ENCODE peak calls at places on chromosomes 3 and 15, in ten cellular contexts. One of them, this sample, is unnamed. For H3K27me3, the result is how much of the 10 kb centered on the place peaks cover.

GRCh38 chr3:66527253-66527652 is 26.4 kb upstream of the LRIG1 start:
- DNase-seq in IMR-90: no peak
- DNase-seq in CD4-positive, CD25-positive, alpha-beta regulatory T cell: no peak
- DNase-seq in K562: no peak
- DNase-seq in right lobe of liver: no peak
- DNase-seq in psoas muscle: no peak
- DNase-seq in PC-3: no peak
- DNase-seq in GM12878: no peak
- DNase-seq in brain microvascular endothelial cell: no peak
- DNase-seq in neuronal stem cell: no peak
- DNase-seq in this sample: no peak

GRCh38 chr3:23710555-23710954 is 95.2 kb upstream of the UBE2E1 start:
- DNase-seq in PC-3: no peak
- DNase-seq in GM12878: no peak
- DNase-seq in K562: no peak
- DNase-seq in right lobe of liver: no peak
- DNase-seq in IMR-90: peak
- DNase-seq in neuronal stem cell: no peak
- DNase-seq in psoas muscle: peak
- DNase-seq in brain microvascular endothelial cell: peak
- DNase-seq in CD4-positive, CD25-positive, alpha-beta regulatory T cell: no peak
- DNase-seq in this sample: no peak

GRCh38 chr3:136390574-136390973 is 140.4 kb downstream of the PCCB start:
- DNase-seq in K562: no peak
- DNase-seq in brain microvascular endothelial cell: no peak
- DNase-seq in IMR-90: no peak
- DNase-seq in right lobe of liver: no peak
- DNase-seq in PC-3: no peak
- DNase-seq in CD4-positive, CD25-positive, alpha-beta regulatory T cell: no peak
- DNase-seq in psoas muscle: no peak
- DNase-seq in neuronal stem cell: no peak
- DNase-seq in GM12878: no peak
- DNase-seq in this sample: no peak

GRCh38 chr15:90249123-90249863 is at the start of gene TTLL13:
- DNase-seq in GM12878: no peak
- DNase-seq in neuronal stem cell: peak
- DNase-seq in CD4-positive, CD25-positive, alpha-beta regulatory T cell: peak
- DNase-seq in psoas muscle: peak
- DNase-seq in IMR-90: peak
- DNase-seq in K562: peak
- DNase-seq in PC-3: peak
- DNase-seq in right lobe of liver: peak
- DNase-seq in brain microvascular endothelial cell: peak
- DNase-seq in this sample: peak

GRCh38 chr3:29268651-29269050 is 12.2 kb upstream of the RBMS3 start:
- DNase-seq in GM12878: no peak
- DNase-seq in brain microvascular endothelial cell: no peak
- DNase-seq in neuronal stem cell: no peak
- DNase-seq in psoas muscle: no peak
- DNase-seq in PC-3: peak
- DNase-seq in CD4-positive, CD25-positive, alpha-beta regulatory T cell: no peak
- DNase-seq in K562: no peak
- DNase-seq in IMR-90: no peak
- DNase-seq in right lobe of liver: no peak
- DNase-seq in this sample: no peak

GRCh38 chr3:139439278-139439677 is 37.0 kb downstream of the RBP2 start:
- DNase-seq in GM12878: no peak
- DNase-seq in PC-3: no peak
- DNase-seq in CD4-positive, CD25-positive, alpha-beta regulatory T cell: no peak
- DNase-seq in right lobe of liver: no peak
- DNase-seq in neuronal stem cell: no peak
- DNase-seq in K562: no peak
- DNase-seq in brain microvascular endothelial cell: no peak
- DNase-seq in IMR-90: no peak
- DNase-seq in psoas muscle: no peak
- DNase-seq in this sample: no peak

GRCh38 chr15:57367556-57367955 is 8.7 kb upstream of the CGNL1 start:
- DNase-seq in IMR-90: no peak
- DNase-seq in CD4-positive, CD25-positive, alpha-beta regulatory T cell: no peak
- DNase-seq in PC-3: no peak
- DNase-seq in K562: no peak
- DNase-seq in right lobe of liver: no peak
- DNase-seq in neuronal stem cell: no peak
- DNase-seq in GM12878: no peak
- DNase-seq in psoas muscle: no peak
- DNase-seq in brain microvascular endothelial cell: no peak
- DNase-seq in this sample: no peak

GRCh38 chr3:54046677-54047214 is 75.6 kb upstream of the CACNA2D3 start:
- DNase-seq in brain microvascular endothelial cell: peak
- DNase-seq in GM12878: no peak
- DNase-seq in right lobe of liver: no peak
- DNase-seq in neuronal stem cell: no peak
- DNase-seq in IMR-90: no peak
- DNase-seq in CD4-positive, CD25-positive, alpha-beta regulatory T cell: no peak
- DNase-seq in psoas muscle: no peak
- DNase-seq in PC-3: peak
- DNase-seq in K562: no peak
- DNase-seq in this sample: no peak

GRCh38 chr3:41267975-41268640 is 68.8 kb downstream of the CTNNB1 start:
- DNase-seq in K562: peak
- DNase-seq in right lobe of liver: no peak
- DNase-seq in brain microvascular endothelial cell: peak
- DNase-seq in psoas muscle: no peak
- DNase-seq in GM12878: no peak
- DNase-seq in CD4-positive, CD25-positive, alpha-beta regulatory T cell: no peak
- DNase-seq in neuronal stem cell: no peak
- DNase-seq in IMR-90: peak
- DNase-seq in PC-3: peak
- DNase-seq in this sample: no peak

GRCh38 chr3:150238995-150239612 is 169.0 kb upstream of the TSC22D2 start:
- DNase-seq in right lobe of liver: no peak
- DNase-seq in CD4-positive, CD25-positive, alpha-beta regulatory T cell: no peak
- DNase-seq in GM12878: no peak
- DNase-seq in psoas muscle: no peak
- DNase-seq in neuronal stem cell: no peak
- DNase-seq in IMR-90: no peak
- DNase-seq in K562: peak
- DNase-seq in PC-3: peak
- DNase-seq in brain microvascular endothelial cell: no peak
- DNase-seq in this sample: no peak

GRCh38 chr3:51974963-51975856 is at the start of gene ABHD14A:
- DNase-seq in brain microvascular endothelial cell: no peak
- DNase-seq in CD4-positive, CD25-positive, alpha-beta regulatory T cell: peak
- DNase-seq in psoas muscle: peak
- DNase-seq in IMR-90: peak
- DNase-seq in PC-3: peak
- DNase-seq in right lobe of liver: peak
- DNase-seq in K562: peak
- DNase-seq in GM12878: no peak
- DNase-seq in neuronal stem cell: peak
- DNase-seq in this sample: peak

GRCh38 chr15:66841953-66842681 is 140.1 kb downstream of the SMAD6 start:
- DNase-seq in GM12878: no peak
- DNase-seq in K562: peak
- DNase-seq in brain microvascular endothelial cell: peak
- DNase-seq in IMR-90: peak
- DNase-seq in right lobe of liver: peak
- DNase-seq in PC-3: peak
- DNase-seq in neuronal stem cell: peak
- DNase-seq in psoas muscle: peak
- DNase-seq in CD4-positive, CD25-positive, alpha-beta regulatory T cell: no peak
- DNase-seq in this sample: no peak

GRCh38 chr15:98893407-98893806 is 114.2 kb downstream of the PGPEP1L start:
- DNase-seq in K562: no peak
- DNase-seq in psoas muscle: no peak
- DNase-seq in GM12878: no peak
- DNase-seq in right lobe of liver: no peak
- DNase-seq in brain microvascular endothelial cell: no peak
- DNase-seq in neuronal stem cell: no peak
- DNase-seq in CD4-positive, CD25-positive, alpha-beta regulatory T cell: no peak
- DNase-seq in PC-3: no peak
- DNase-seq in IMR-90: no peak
- DNase-seq in this sample: no peak

GRCh38 chr15:96232335-96232734 is 98.2 kb upstream of the NR2F2 start:
- DNase-seq in brain microvascular endothelial cell: no peak
- DNase-seq in GM12878: no peak
- DNase-seq in neuronal stem cell: no peak
- DNase-seq in CD4-positive, CD25-positive, alpha-beta regulatory T cell: no peak
- DNase-seq in psoas muscle: no peak
- DNase-seq in PC-3: peak
- DNase-seq in K562: no peak
- DNase-seq in IMR-90: no peak
- DNase-seq in right lobe of liver: no peak
- DNase-seq in this sample: no peak

GRCh38 chr3:177777699-177778098 is 580.4 kb upstream of the TBL1XR1 start:
- DNase-seq in PC-3: peak
- DNase-seq in CD4-positive, CD25-positive, alpha-beta regulatory T cell: no peak
- DNase-seq in psoas muscle: peak
- DNase-seq in brain microvascular endothelial cell: peak
- DNase-seq in K562: peak
- DNase-seq in right lobe of liver: peak
- DNase-seq in GM12878: peak
- DNase-seq in IMR-90: peak
- DNase-seq in neuronal stem cell: peak
- DNase-seq in this sample: no peak

GRCh38 chr15:43872416-43873020 is 45.7 kb downstream of the WDR76 start:
- DNase-seq in K562: peak
- DNase-seq in neuronal stem cell: peak
- DNase-seq in GM12878: peak
- DNase-seq in brain microvascular endothelial cell: peak
- DNase-seq in psoas muscle: no peak
- DNase-seq in CD4-positive, CD25-positive, alpha-beta regulatory T cell: no peak
- DNase-seq in IMR-90: peak
- DNase-seq in right lobe of liver: no peak
- DNase-seq in PC-3: peak
- DNase-seq in this sample: no peak

GRCh38 chr15:59611277-59612260 is at the start of gene GCNT3:
- DNase-seq in brain microvascular endothelial cell: peak
- DNase-seq in IMR-90: peak
- DNase-seq in K562: no peak
- DNase-seq in GM12878: no peak
- DNase-seq in PC-3: peak
- DNase-seq in right lobe of liver: no peak
- DNase-seq in CD4-positive, CD25-positive, alpha-beta regulatory T cell: no peak
- DNase-seq in psoas muscle: no peak
- DNase-seq in neuronal stem cell: no peak
- DNase-seq in this sample: no peak
- H3K4me3 ChIP-seq in brain microvascular endothelial cell: no peak
- H3K4me3 ChIP-seq in IMR-90: no peak
- H3K4me3 ChIP-seq in K562: no peak
- H3K4me3 ChIP-seq in GM12878: no peak
- H3K4me3 ChIP-seq in PC-3: peak
- H3K4me3 ChIP-seq in right lobe of liver: no peak
- H3K4me3 ChIP-seq in CD4-positive, CD25-positive, alpha-beta regulatory T cell: no peak
- H3K4me3 ChIP-seq in psoas muscle: no peak
- H3K4me3 ChIP-seq in neuronal stem cell: no peak
- H3K4me3 ChIP-seq in this sample: no peak

GRCh38 chr3:47646362-47646761 is 67.7 kb upstream of the CSPG5 start:
- DNase-seq in right lobe of liver: no peak
- DNase-seq in IMR-90: peak
- DNase-seq in PC-3: no peak
- DNase-seq in psoas muscle: no peak
- DNase-seq in GM12878: no peak
- DNase-seq in neuronal stem cell: no peak
- DNase-seq in brain microvascular endothelial cell: no peak
- DNase-seq in CD4-positive, CD25-positive, alpha-beta regulatory T cell: no peak
- DNase-seq in K562: no peak
- DNase-seq in this sample: no peak
- H3K27me3 ChIP-seq in right lobe of liver: under half
- H3K27me3 ChIP-seq in IMR-90: under half
- H3K27me3 ChIP-seq in PC-3: under half
- H3K27me3 ChIP-seq in psoas muscle: under half
- H3K27me3 ChIP-seq in GM12878: under half
- H3K27me3 ChIP-seq in neuronal stem cell: under half
- H3K27me3 ChIP-seq in brain microvascular endothelial cell: under half
- H3K27me3 ChIP-seq in CD4-positive, CD25-positive, alpha-beta regulatory T cell: under half
- H3K27me3 ChIP-seq in K562: under half
- H3K27me3 ChIP-seq in this sample: under half

DNA sequence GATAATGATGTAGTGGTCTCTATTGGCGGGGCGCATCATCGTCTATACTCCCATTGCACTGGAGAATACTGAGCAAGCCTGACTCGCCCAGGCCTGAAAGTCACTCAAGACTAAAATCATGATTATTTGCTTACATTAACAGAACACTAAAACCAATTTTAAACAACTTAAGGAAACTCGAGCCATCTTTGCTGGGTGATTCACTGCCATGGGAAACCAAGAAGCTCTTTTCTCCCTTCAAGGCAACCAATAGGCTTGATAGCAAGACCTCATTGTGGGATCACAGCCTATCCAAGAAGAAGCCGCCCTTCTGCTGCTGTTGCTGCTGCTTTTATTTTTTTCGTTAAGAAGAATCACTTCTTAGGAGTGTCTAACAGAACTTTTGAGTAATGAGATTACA is 479.4 kb downstream of the FOXP1 start:
- DNase-seq in right lobe of liver: no peak
- DNase-seq in CD4-positive, CD25-positive, alpha-beta regulatory T cell: no peak
- DNase-seq in brain microvascular endothelial cell: peak
- DNase-seq in K562: no peak
- DNase-seq in psoas muscle: no peak
- DNase-seq in IMR-90: peak
- DNase-seq in GM12878: no peak
- DNase-seq in neuronal stem cell: no peak
- DNase-seq in PC-3: peak
- DNase-seq in this sample: no peak
- H3K4me3 ChIP-seq in right lobe of liver: no peak
- H3K4me3 ChIP-seq in CD4-positive, CD25-positive, alpha-beta regulatory T cell: no peak
- H3K4me3 ChIP-seq in brain microvascular endothelial cell: no peak
- H3K4me3 ChIP-seq in K562: no peak
- H3K4me3 ChIP-seq in psoas muscle: no peak
- H3K4me3 ChIP-seq in IMR-90: no peak
- H3K4me3 ChIP-seq in GM12878: no peak
- H3K4me3 ChIP-seq in neuronal stem cell: no peak
- H3K4me3 ChIP-seq in PC-3: no peak
- H3K4me3 ChIP-seq in this sample: no peak

GRCh38 chr3:124325248-124325647 is 333.3 kb upstream of the ROPN1 start:
- DNase-seq in brain microvascular endothelial cell: no peak
- DNase-seq in CD4-positive, CD25-positive, alpha-beta regulatory T cell: no peak
- DNase-seq in K562: no peak
- DNase-seq in neuronal stem cell: no peak
- DNase-seq in PC-3: no peak
- DNase-seq in GM12878: no peak
- DNase-seq in psoas muscle: no peak
- DNase-seq in IMR-90: no peak
- DNase-seq in right lobe of liver: no peak
- DNase-seq in this sample: no peak
- H3K27me3 ChIP-seq in brain microvascular endothelial cell: under half
- H3K27me3 ChIP-seq in CD4-positive, CD25-positive, alpha-beta regulatory T cell: under half
- H3K27me3 ChIP-seq in K562: under half
- H3K27me3 ChIP-seq in neuronal stem cell: under half
- H3K27me3 ChIP-seq in PC-3: under half
- H3K27me3 ChIP-seq in GM12878: under half
- H3K27me3 ChIP-seq in psoas muscle: under half
- H3K27me3 ChIP-seq in IMR-90: under half
- H3K27me3 ChIP-seq in right lobe of liver: under half
- H3K27me3 ChIP-seq in this sample: under half

DNA sequence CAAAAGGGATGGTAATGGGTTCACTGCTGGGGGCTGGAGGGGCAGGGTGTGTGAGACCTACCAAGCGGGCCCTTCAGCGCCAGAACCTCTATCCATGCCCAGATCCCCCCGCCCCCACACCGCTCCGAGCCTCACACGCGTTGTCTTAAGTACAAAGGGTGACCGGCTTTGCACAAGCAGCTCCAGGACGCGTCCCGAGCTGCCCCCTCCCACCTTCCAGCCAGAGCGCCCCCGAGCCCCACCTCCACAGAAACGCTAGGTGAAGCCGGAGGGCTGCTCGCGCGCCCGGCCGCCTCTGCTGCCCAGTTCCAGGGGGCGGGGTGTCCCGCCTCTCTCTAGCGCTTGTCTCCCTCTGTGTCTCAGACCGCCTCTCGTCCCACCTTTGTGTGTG is 1.2 kb downstream of the WNT7A start:
- DNase-seq in right lobe of liver: no peak
- DNase-seq in PC-3: peak
- DNase-seq in CD4-positive, CD25-positive, alpha-beta regulatory T cell: no peak
- DNase-seq in brain microvascular endothelial cell: no peak
- DNase-seq in IMR-90: no peak
- DNase-seq in GM12878: no peak
- DNase-seq in neuronal stem cell: peak
- DNase-seq in psoas muscle: no peak
- DNase-seq in K562: no peak
- DNase-seq in this sample: no peak
- H3K4me3 ChIP-seq in right lobe of liver: no peak
- H3K4me3 ChIP-seq in PC-3: peak
- H3K4me3 ChIP-seq in CD4-positive, CD25-positive, alpha-beta regulatory T cell: no peak
- H3K4me3 ChIP-seq in brain microvascular endothelial cell: no peak
- H3K4me3 ChIP-seq in IMR-90: no peak
- H3K4me3 ChIP-seq in GM12878: no peak
- H3K4me3 ChIP-seq in neuronal stem cell: peak
- H3K4me3 ChIP-seq in psoas muscle: peak
- H3K4me3 ChIP-seq in K562: no peak
- H3K4me3 ChIP-seq in this sample: peak